ENCODE peak calls at places on chromosome 1, in eight cellular contexts. Q is ovary, S is mammary epithelial cell, T is IMR-90, K is foreskin keratinocyte, W is H9, H is right lobe of liver, B is lower lobe of right lung. N is an unnamed sample. For H3K27me3, the result is how much of the 10 kb centered on the place peaks cover.

GRCh38 chr1:1169429-1170214 is 4.1 kb upstream of the TTLL10 start:
- DNase-seq in B (peak), K (no peak), S (no peak), H (peak), Q (no peak), T (no peak), W (peak), N (peak)

GRCh38 chr1:234667891-234668576 is 58.1 kb upstream of the IRF2BP2 start:
- DNase-seq in H (no peak), B (no peak), S (no peak), Q (no peak), T (no peak), W (no peak), K (no peak), N (no peak)

GRCh38 chr1:6727535-6727934 is 25.9 kb upstream of the DNAJC11 start:
- DNase-seq in S (peak), K (no peak), B (peak), T (peak), W (peak), H (no peak), Q (peak), N (peak)

GRCh38 chr1:209882942-209883340 is 55.1 kb upstream of the SYT14 start:
- DNase-seq in Q (no peak), S (no peak), W (no peak), H (no peak), T (no peak), K (no peak), B (no peak), N (no peak)

GRCh38 chr1:205076245-205076761 is 8.0 kb downstream of the TMEM81 start:
- DNase-seq in T (no peak), H (no peak), B (no peak), S (no peak), Q (no peak), W (no peak), K (no peak), N (no peak)

GRCh38 chr1:43410571-43410970 is 20.9 kb downstream of the SZT2 start:
- DNase-seq in T (no peak), K (no peak), S (no peak), Q (no peak), W (no peak), B (no peak), H (no peak), N (no peak)

GRCh38 chr1:77467741-77468140 is 185.9 kb downstream of the AK5 start:
- DNase-seq in Q (no peak), W (no peak), H (no peak), K (peak), B (no peak), T (peak), S (no peak), N (no peak)

GRCh38 chr1:19484338-19484792 is 974 bp downstream of the CAPZB start:
- DNase-seq in H (no peak), S (no peak), W (peak), T (no peak), K (no peak), Q (no peak), B (peak), N (no peak)

GRCh38 chr1:150283260-150283659 is 906 bp downstream of the CIART start:
- DNase-seq in W (no peak), Q (no peak), H (no peak), B (no peak), S (no peak), K (no peak), T (no peak), N (no peak)

GRCh38 chr1:193303849-193304248 is 117.4 kb upstream of the B3GALT2 start:
- DNase-seq in T (no peak), H (no peak), W (no peak), S (no peak), B (no peak), K (no peak), Q (no peak), N (no peak)

GRCh38 chr1:218242171-218242570 is 42.9 kb upstream of the RRP15 start:
- DNase-seq in T (peak), K (peak), W (no peak), Q (no peak), B (no peak), H (no peak), S (peak), N (no peak)

GRCh38 chr1:176897350-176898236 is 266.9 kb downstream of the ASTN1 start:
- DNase-seq in Q (peak), W (peak), K (peak), B (peak), H (no peak), T (peak), S (peak), N (peak)

GRCh38 chr1:107941123-107941522 is 23.9 kb downstream of the VAV3 start:
- DNase-seq in K (no peak), T (no peak), Q (no peak), H (no peak), W (no peak), B (no peak), S (no peak), N (no peak)

GRCh38 chr1:39680751-39681150 is 8.8 kb upstream of the NT5C1A start:
- DNase-seq in B (no peak), H (no peak), K (no peak), W (no peak), Q (no peak), S (no peak), T (no peak), N (peak)

GRCh38 chr1:228454238-228454637 is 32.9 kb upstream of the RNF187 start:
- DNase-seq in K (peak), W (no peak), S (no peak), B (no peak), H (no peak), Q (no peak), T (no peak), N (no peak)

GRCh38 chr1:228457396-228458176 is 29.6 kb upstream of the RNF187 start:
- DNase-seq in K (peak), Q (peak), T (peak), S (peak), H (peak), W (peak), B (peak), N (peak)

GRCh38 chr1:228457017-228457395 is 30.2 kb upstream of the RNF187 start:
- DNase-seq in B (no peak), S (no peak), W (no peak), K (no peak), H (no peak), T (no peak), Q (no peak), N (no peak)

GRCh38 chr1:228456252-228457016 is 30.7 kb upstream of the RNF187 start:
- DNase-seq in T (no peak), K (no peak), H (no peak), Q (no peak), B (no peak), W (no peak), S (no peak), N (no peak)

GRCh38 chr1:228455715-228456114 is 31.5 kb upstream of the RNF187 start:
- DNase-seq in H (no peak), Q (no peak), S (no peak), T (peak), K (no peak), W (no peak), B (no peak), N (no peak)
- TF ChIP-seq CTCF in H (no peak), Q (no peak), S (no peak), T (peak), K (peak), W (no peak), B (no peak), N (peak)

GRCh38 chr1:243564814-243565213 is 285.2 kb downstream of the AKT3 start:
- DNase-seq in H (no peak), K (no peak), B (no peak), S (no peak), W (no peak), Q (no peak), T (no peak), N (no peak)

GRCh38 chr1:243563732-243564131 is 286.3 kb downstream of the AKT3 start:
- DNase-seq in H (no peak), T (no peak), B (no peak), S (no peak), K (no peak), W (no peak), Q (no peak), N (no peak)

GRCh38 chr1:243568793-243569192 is 281.2 kb downstream of the AKT3 start:
- DNase-seq in K (no peak), W (no peak), H (no peak), Q (no peak), T (peak), B (no peak), S (peak), N (no peak)
- H3K27me3 ChIP-seq in K (under half), W (under half), H (under half), Q (under half), T (under half), B (under half), S (under half), N (under half)

GRCh38 chr1:202155478-202156021 is 4.9 kb downstream of the PTPN7 start:
- DNase-seq in K (no peak), B (peak), W (no peak), T (peak), H (peak), Q (no peak), S (peak), N (no peak)

GRCh38 chr1:202154148-202154765 is 6.1 kb downstream of the PTPN7 start:
- DNase-seq in W (no peak), T (no peak), K (no peak), S (no peak), B (no peak), Q (no peak), H (no peak), N (no peak)

GRCh38 chr1:202156590-202156989 is 3.8 kb downstream of the PTPN7 start:
- DNase-seq in T (no peak), K (no peak), B (no peak), Q (no peak), H (no peak), W (no peak), S (no peak), N (no peak)

GRCh38 chr1:202153284-202153683 is 7.1 kb downstream of the PTPN7 start:
- DNase-seq in H (no peak), S (no peak), W (no peak), K (no peak), Q (no peak), T (no peak), B (no peak), N (no peak)

DNA sequence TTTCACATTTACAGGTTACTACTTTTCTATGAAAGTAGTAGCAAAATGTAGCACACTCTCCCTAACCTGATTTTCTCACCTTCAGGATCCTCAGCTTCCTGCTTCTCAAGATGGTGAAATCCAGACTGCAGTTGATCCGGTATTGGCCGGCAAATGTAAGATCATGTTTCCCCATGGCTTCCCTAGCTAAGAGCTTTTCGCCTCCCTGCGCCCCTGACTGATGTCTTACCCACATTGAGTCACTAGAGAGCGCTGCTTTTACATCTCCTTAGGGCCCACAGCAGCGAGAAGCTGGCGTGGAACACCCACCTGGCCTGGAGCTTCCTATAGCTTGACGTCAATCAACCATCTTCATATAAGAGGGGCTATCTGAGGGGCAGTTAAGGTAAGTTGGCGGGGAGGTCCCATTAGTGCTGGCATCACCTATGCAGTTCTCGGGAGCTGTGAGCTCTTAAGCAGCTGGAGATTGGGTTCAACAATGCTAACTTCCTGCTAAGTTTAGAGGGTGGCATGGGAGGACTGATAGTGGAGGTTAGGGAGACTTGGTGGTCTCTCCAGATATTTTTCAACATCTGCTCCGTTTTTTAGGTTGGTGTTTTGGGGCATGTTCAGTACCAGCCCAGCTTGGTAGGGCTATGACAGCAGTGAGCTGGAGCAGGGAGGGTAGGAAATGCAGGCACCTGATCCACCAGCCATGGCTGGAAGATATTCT is 5.5 kb downstream of the PTPN7 start:
- DNase-seq in W (peak), T (peak), Q (peak), B (peak), S (peak), H (no peak), K (peak), N (peak)
- TF ChIP-seq CTCF in W (peak), T (peak), Q (no peak), B (peak), S (peak), H (peak), K (peak), N (peak)

GRCh38 chr1:220527279-220528048 is 472 bp upstream of the MARK1 start:
- DNase-seq in K (peak), W (peak), T (no peak), H (no peak), B (no peak), Q (no peak), S (peak), N (peak)
- H3K27me3 ChIP-seq in K (under half), W (under half), T (under half), H (under half), B (under half), Q (under half), S (under half), N (under half)

N was measured in Peyer's patch.